ENCODE peak calls at places on chromosomes 12 and 14, in eight cellular contexts. K is HCT116; H is hepatocyte; P is naive thymus-derived CD4-positive, alpha-beta T cell; X is sigmoid colon; C is psoas muscle; Z is HepG2; M is left ventricle myocardium inferior. F is an unnamed sample. For H3K4me1, the result is how much of the 10 kb centered on the place peaks cover.

GRCh38 chr14:46819117-46819516 is 167.5 kb upstream of the RPL10L start:
- DNase-seq in K (no peak), M (no peak), H (no peak), Z (no peak), X (no peak), C (no peak), P (no peak), F (no peak)

GRCh38 chr14:82075566-82075965 is 541.9 kb upstream of the SEL1L start:
- DNase-seq in K (no peak), P (no peak), Z (no peak), X (no peak), H (peak), C (no peak), M (peak), F (peak)

GRCh38 chr14:99284254-99285004 is 12.4 kb upstream of the BCL11B start:
- DNase-seq in C (no peak), H (no peak), X (no peak), Z (no peak), M (no peak), P (no peak), K (no peak), F (peak)

GRCh38 chr12:19131020-19131431 is 1.5 kb downstream of the PLEKHA5 start:
- DNase-seq in Z (peak), K (peak), P (no peak), H (peak), M (no peak), X (no peak), C (no peak), F (no peak)

GRCh38 chr14:19873178-19873577 is 1.8 kb upstream of the OR4K2 start:
- DNase-seq in H (no peak), M (no peak), X (no peak), Z (no peak), K (no peak), P (no peak), C (no peak), F (no peak)

GRCh38 chr12:59372971-59373370 is 222.9 kb upstream of the SLC16A7 start:
- DNase-seq in C (no peak), Z (no peak), P (no peak), M (no peak), H (peak), X (no peak), K (peak), F (peak)

GRCh38 chr14:105882626-105883025 is 356.2 kb downstream of the TMEM121 start:
- DNase-seq in M (peak), X (no peak), Z (no peak), K (no peak), H (no peak), C (no peak), P (no peak), F (no peak)

GRCh38 chr14:32259368-32260013 is 56.4 kb upstream of the RNU6-8 start:
- DNase-seq in K (peak), P (no peak), C (no peak), X (no peak), Z (peak), H (peak), M (no peak), F (peak)

GRCh38 chr14:61088081-61088480 is 107.0 kb downstream of the SLC38A6 start:
- DNase-seq in M (no peak), H (no peak), P (no peak), K (no peak), C (no peak), Z (no peak), X (no peak), F (no peak)

GRCh38 chr12:20210795-20211194 is 157.5 kb upstream of the PDE3A start:
- DNase-seq in P (no peak), K (no peak), M (no peak), Z (no peak), C (no peak), X (no peak), H (no peak), F (no peak)

GRCh38 chr12:70070494-70071007 is 172.7 kb upstream of the CNOT2 start:
- DNase-seq in C (no peak), M (no peak), X (no peak), K (no peak), Z (no peak), H (no peak), P (no peak), F (no peak)

GRCh38 chr14:76780875-76781647 is 19.8 kb downstream of the VASH1 start:
- DNase-seq in Z (no peak), M (no peak), H (no peak), K (no peak), P (no peak), C (no peak), X (peak), F (peak)

GRCh38 chr12:90024261-90024660 is 315.6 kb upstream of the ATP2B1 start:
- DNase-seq in Z (no peak), X (no peak), M (no peak), P (no peak), H (no peak), K (no peak), C (no peak), F (no peak)

GRCh38 chr14:29738950-29739349 is 188.7 kb downstream of the PRKD1 start:
- DNase-seq in C (no peak), Z (no peak), X (no peak), M (no peak), H (no peak), K (no peak), P (no peak), F (no peak)

GRCh38 chr12:78388461-78388860 is 476.1 kb upstream of the SYT1 start:
- DNase-seq in H (no peak), K (no peak), X (no peak), Z (no peak), M (no peak), C (no peak), P (no peak), F (no peak)

GRCh38 chr14:93824518-93825234 is 36.4 kb upstream of the PRIMA1 start:
- DNase-seq in P (no peak), X (no peak), H (peak), Z (peak), K (no peak), M (no peak), C (no peak), F (no peak)

GRCh38 chr14:101231828-101232227 is 328.3 kb upstream of the RTL1 start:
- DNase-seq in Z (no peak), M (no peak), K (no peak), X (peak), C (peak), H (no peak), P (no peak), F (peak)

GRCh38 chr12:41277019-41277770 is 89.1 kb downstream of the PDZRN4 start:
- DNase-seq in K (peak), H (peak), C (no peak), P (peak), M (no peak), Z (peak), X (no peak), F (peak)

GRCh38 chr14:75926431-75926830 is 55.4 kb downstream of the TGFB3 start:
- DNase-seq in H (no peak), X (no peak), M (no peak), P (no peak), C (no peak), Z (no peak), K (no peak), F (no peak)

GRCh38 chr12:93785262-93786010 is 108.3 kb downstream of the CRADD start:
- DNase-seq in K (peak), H (peak), C (peak), P (no peak), Z (peak), X (peak), M (no peak), F (peak)

GRCh38 chr12:129096184-129096583 is 242.9 kb downstream of the GLT1D1 start:
- DNase-seq in X (no peak), M (no peak), C (no peak), K (no peak), P (no peak), Z (no peak), H (no peak), F (peak)

GRCh38 chr12:102896067-102896466 is 21.0 kb downstream of the PAH start:
- DNase-seq in H (no peak), C (no peak), K (no peak), X (no peak), P (no peak), M (no peak), Z (no peak), F (peak)

GRCh38 chr12:112198120-112198733 is 72.9 kb downstream of the TRAFD1 start:
- DNase-seq in Z (peak), C (no peak), X (no peak), M (no peak), K (peak), H (peak), P (peak), F (peak)

GRCh38 chr14:21399311-21399870 is 15.6 kb upstream of the SUPT16H start:
- DNase-seq in C (no peak), X (no peak), K (no peak), H (no peak), M (no peak), P (no peak), Z (no peak), F (no peak)

GRCh38 chr12:25583545-25583944 is 30.5 kb upstream of the LMNTD1 start:
- DNase-seq in P (peak), C (no peak), M (no peak), H (peak), K (peak), X (no peak), Z (no peak), F (peak)

GRCh38 chr12:111056618-111057521 is 136.5 kb upstream of the MYL2 start:
- DNase-seq in Z (no peak), P (peak), C (no peak), H (no peak), K (no peak), M (no peak), X (peak), F (peak)

GRCh38 chr12:128969480-128970055 is 116.3 kb downstream of the GLT1D1 start:
- DNase-seq in Z (no peak), K (no peak), H (peak), M (no peak), P (no peak), C (no peak), X (no peak), F (peak)

GRCh38 chr14:22536853-22537338 is 52.1 kb downstream of the DAD1 start:
- DNase-seq in X (peak), C (peak), M (no peak), H (peak), Z (no peak), P (no peak), K (peak), F (no peak)

GRCh38 chr12:105100998-105101397 is 6.5 kb upstream of the WASHC4 start:
- DNase-seq in C (no peak), Z (no peak), M (no peak), K (no peak), P (no peak), H (no peak), X (no peak), F (no peak)

GRCh38 chr12:121793501-121793835 is at the start of gene RHOF:
- DNase-seq in K (no peak), M (peak), X (no peak), H (peak), C (no peak), Z (no peak), P (no peak), F (no peak)

GRCh38 chr12:97142737-97143450 is 235.8 kb downstream of the NEDD1 start:
- DNase-seq in H (no peak), Z (no peak), M (no peak), P (no peak), C (no peak), X (no peak), K (no peak), F (no peak)

GRCh38 chr14:90521121-90521929 is 124.5 kb downstream of the CALM1 start:
- DNase-seq in X (peak), Z (no peak), H (no peak), K (no peak), M (no peak), C (no peak), P (no peak), F (no peak)

GRCh38 chr14:54207075-54207474 is 189.7 kb upstream of the CDKN3 start:
- DNase-seq in X (no peak), C (no peak), H (no peak), P (no peak), K (no peak), M (no peak), Z (no peak), F (no peak)

GRCh38 chr12:10618338-10618987 is 5.1 kb upstream of the MAGOHB start:
- DNase-seq in X (no peak), K (peak), H (no peak), P (no peak), C (no peak), Z (no peak), M (no peak), F (no peak)

GRCh38 chr14:91244501-91244901 is at the start of gene GPR68:
- DNase-seq in H (peak), C (no peak), M (peak), K (no peak), X (peak), P (peak), Z (no peak), F (peak)

GRCh38 chr14:86646688-86647687 is 1117.0 kb downstream of the FLRT2 start:
- DNase-seq in H (no peak), P (no peak), K (no peak), M (no peak), Z (peak), X (no peak), C (no peak), F (no peak)

GRCh38 chr14:51554953-51555352 is 96.8 kb upstream of the FRMD6 start:
- DNase-seq in P (no peak), M (no peak), C (no peak), H (no peak), K (no peak), Z (no peak), X (no peak), F (no peak)

GRCh38 chr12:107554941-107555340 is 130.7 kb upstream of the PWP1 start:
- DNase-seq in H (no peak), Z (no peak), P (no peak), M (no peak), C (no peak), K (no peak), X (no peak), F (peak)

GRCh38 chr12:109604902-109605536 is 31.4 kb downstream of the MVK start:
- DNase-seq in M (no peak), X (no peak), C (no peak), K (no peak), P (no peak), Z (no peak), H (no peak), F (no peak)

GRCh38 chr12:6386522-6386921 is 2.6 kb downstream of the LTBR start:
- DNase-seq in K (no peak), X (no peak), H (no peak), C (no peak), Z (no peak), P (no peak), M (no peak), F (no peak)

GRCh38 chr12:6386038-6386437 is 2.1 kb downstream of the LTBR start:
- DNase-seq in M (no peak), X (no peak), C (no peak), K (no peak), Z (no peak), H (no peak), P (no peak), F (no peak)

GRCh38 chr12:6382371-6382770 is 1.6 kb upstream of the LTBR start:
- DNase-seq in C (no peak), M (no peak), Z (no peak), X (no peak), K (no peak), P (no peak), H (no peak), F (no peak)

GRCh38 chr12:6384499-6385436 is 806 bp downstream of the LTBR start:
- DNase-seq in K (no peak), M (no peak), Z (no peak), H (peak), C (no peak), X (peak), P (no peak), F (peak)

DNA sequence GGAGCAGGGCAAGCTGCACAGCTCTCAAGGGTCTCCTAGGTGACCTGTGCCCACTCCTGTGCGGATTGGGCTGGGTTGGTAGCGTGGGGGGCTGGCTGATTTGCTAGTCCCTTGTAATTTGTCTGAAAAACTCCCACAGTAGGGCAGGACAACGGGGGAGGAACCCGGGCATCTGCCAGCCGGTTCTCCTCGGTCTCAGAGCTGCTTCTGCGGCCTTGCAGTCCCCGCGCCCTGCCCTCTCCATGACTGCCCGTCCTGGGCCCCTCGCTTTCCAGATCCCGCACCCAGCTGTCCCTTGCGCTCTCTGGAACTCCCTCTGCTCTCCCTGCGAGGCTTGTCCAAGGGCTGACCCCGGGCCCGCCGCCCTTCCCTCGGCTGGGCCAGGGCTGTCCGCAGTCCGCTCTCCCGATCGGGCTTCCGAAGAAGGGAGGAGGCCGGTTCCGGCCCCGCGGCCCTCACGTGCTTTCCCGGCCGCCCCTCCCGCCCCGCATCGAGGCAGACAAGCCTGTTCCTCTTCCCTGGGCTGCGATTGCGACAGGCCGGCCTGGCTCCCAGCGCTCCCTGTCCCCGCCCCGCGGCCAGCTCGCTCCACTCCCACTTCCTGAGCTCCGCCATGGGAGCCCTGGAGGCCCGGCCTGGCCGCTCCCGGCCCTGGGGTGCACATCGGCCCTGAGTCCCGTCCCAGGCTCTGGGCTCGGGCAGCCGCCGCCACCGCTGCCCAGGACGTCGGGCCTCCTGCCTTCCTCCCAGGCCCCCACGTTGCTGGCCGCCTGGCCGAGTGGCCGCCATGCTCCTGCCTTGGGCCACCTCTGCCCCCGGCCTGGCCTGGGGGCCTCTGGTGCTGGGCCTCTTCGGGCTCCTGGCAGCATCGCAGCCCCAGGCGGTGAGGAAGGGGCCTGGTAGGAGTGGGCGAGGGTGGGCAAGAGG is at the start of gene LTBR:
- DNase-seq in Z (peak), M (peak), P (no peak), X (peak), K (no peak), C (peak), H (peak), F (peak)
- H3K4me1 ChIP-seq in Z (half or more), M (under half), P (under half), X (half or more), K (under half), C (under half), H (under half), F (under half)

GRCh38 chr12:64120568-64120967 is 101.5 kb downstream of the KICS2 start:
- DNase-seq in Z (no peak), M (no peak), H (no peak), K (no peak), X (no peak), P (no peak), C (no peak), F (no peak)

GRCh38 chr12:64123448-64123847 is 98.6 kb downstream of the KICS2 start:
- DNase-seq in K (no peak), H (no peak), M (no peak), C (no peak), P (no peak), X (no peak), Z (no peak), F (no peak)

GRCh38 chr12:64125913-64126312 is 96.2 kb downstream of the KICS2 start:
- DNase-seq in K (no peak), X (no peak), C (no peak), H (no peak), P (no peak), Z (no peak), M (no peak), F (no peak)

GRCh38 chr12:64127811-64128210 is 94.3 kb downstream of the KICS2 start:
- DNase-seq in H (no peak), K (no peak), C (no peak), P (no peak), M (no peak), Z (no peak), X (no peak), F (no peak)

GRCh38 chr12:64124511-64125197 is 97.4 kb downstream of the KICS2 start:
- DNase-seq in M (no peak), C (no peak), K (no peak), H (no peak), P (no peak), Z (no peak), X (no peak), F (no peak)
- H3K4me1 ChIP-seq in M (under half), C (under half), K (under half), H (under half), P (under half), Z (under half), X (under half), F (under half)

GRCh38 chr14:49942090-49942489 is 49.2 kb downstream of the ARF6 start:
- DNase-seq in K (no peak), H (no peak), X (peak), C (no peak), M (no peak), P (no peak), Z (no peak), F (no peak)
- H3K4me1 ChIP-seq in K (under half), H (under half), X (under half), C (under half), M (under half), P (under half), Z (under half), F (under half)

GRCh38 chr12:32546272-32546671 is 132.8 kb upstream of the DNM1L start:
- DNase-seq in P (no peak), M (no peak), C (no peak), X (no peak), H (no peak), K (no peak), Z (peak), F (peak)

GRCh38 chr12:32551058-32551457 is 128.0 kb upstream of the DNM1L start:
- DNase-seq in P (no peak), H (no peak), C (no peak), M (no peak), K (no peak), Z (no peak), X (no peak), F (peak)

GRCh38 chr12:32545413-32545970 is 133.6 kb upstream of the DNM1L start:
- DNase-seq in X (no peak), Z (no peak), M (no peak), K (no peak), H (no peak), C (no peak), P (no peak), F (peak)

GRCh38 chr12:32548691-32549412 is 130.2 kb upstream of the DNM1L start:
- DNase-seq in P (no peak), K (no peak), M (no peak), Z (no peak), X (no peak), C (no peak), H (no peak), F (peak)

DNA sequence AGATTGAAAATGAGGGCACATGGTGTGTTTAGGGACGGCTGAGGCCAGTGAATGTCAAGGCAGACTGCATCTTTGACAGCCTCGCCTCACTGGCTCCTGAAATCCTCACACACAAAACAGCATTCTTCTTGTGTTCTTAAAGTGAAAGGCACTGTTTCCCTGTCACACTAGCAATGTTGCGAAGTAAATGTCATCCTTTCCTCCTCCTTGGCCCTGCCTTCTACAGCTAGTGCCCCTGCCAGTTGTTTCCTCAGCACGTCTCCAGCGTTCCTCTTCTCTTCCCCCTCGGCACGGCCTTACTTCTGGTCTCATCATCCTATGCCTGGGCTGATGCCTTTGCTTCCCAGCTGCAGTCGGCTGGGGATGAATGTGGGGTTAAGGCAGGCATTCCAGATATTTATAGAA is 129.4 kb upstream of the DNM1L start:
- DNase-seq in X (no peak), K (no peak), C (no peak), P (no peak), H (peak), Z (no peak), M (no peak), F (peak)
- H3K4me1 ChIP-seq in X (under half), K (under half), C (half or more), P (under half), H (under half), Z (under half), M (half or more), F (under half)

GRCh38 chr14:24659916-24660570 is 26.1 kb upstream of the GZMB start:
- DNase-seq in H (no peak), P (no peak), K (no peak), M (no peak), C (no peak), Z (no peak), X (no peak), F (no peak)

GRCh38 chr14:24662753-24663152 is 28.8 kb upstream of the GZMB start:
- DNase-seq in X (no peak), M (no peak), Z (no peak), P (no peak), K (no peak), H (no peak), C (no peak), F (peak)

GRCh38 chr14:24664366-24664765 is 30.4 kb upstream of the GZMB start:
- DNase-seq in P (no peak), C (no peak), Z (no peak), X (no peak), H (no peak), K (no peak), M (no peak), F (no peak)

GRCh38 chr14:24670594-24670993 is 36.6 kb upstream of the GZMB start:
- DNase-seq in M (no peak), P (no peak), X (no peak), K (no peak), H (no peak), C (no peak), Z (no peak), F (no peak)

GRCh38 chr14:24665440-24665991 is 31.5 kb upstream of the GZMB start:
- DNase-seq in P (no peak), H (no peak), X (no peak), Z (no peak), M (no peak), K (no peak), C (no peak), F (no peak)
- H3K4me1 ChIP-seq in P (under half), H (under half), X (under half), Z (under half), M (under half), K (under half), C (under half), F (under half)

F was measured in endodermal cell.